ENCODE peak calls at places on chromosomes 2 and 18, in seven cellular contexts. F, X, H, G, J, P and D are unnamed samples. For H3K4me1 and H3K36me3, the result is how much of the 10 kb centered on the place peaks cover.

GRCh38 chr18:42444349-42444748 is 489.3 kb downstream of the PIK3C3 start:
- DNase-seq in P (no peak), J (no peak), G (no peak), H (no peak), X (no peak), F (no peak), D (no peak)

GRCh38 chr2:160085662-160086061 is 23.2 kb upstream of the PLA2R1 start:
- DNase-seq in H (no peak), P (no peak), F (peak), X (no peak), J (no peak), G (no peak), D (no peak)

GRCh38 chr2:99337164-99337930 is at the start of gene EIF5B:
- DNase-seq in P (peak), J (peak), F (peak), H (peak), G (peak), X (peak), D (peak)

GRCh38 chr18:74945774-74946545 is 263.0 kb downstream of the PTGR3 start:
- DNase-seq in P (no peak), G (no peak), X (no peak), F (no peak), J (no peak), H (no peak), D (no peak)

GRCh38 chr2:37812414-37812813 is 112.7 kb upstream of the RMDN2 start:
- DNase-seq in H (no peak), F (peak), P (no peak), G (no peak), J (no peak), X (no peak), D (no peak)

GRCh38 chr2:127826047-127826446 is 15.1 kb upstream of the WDR33 start:
- DNase-seq in J (no peak), F (no peak), P (no peak), G (no peak), X (no peak), H (no peak), D (no peak)

GRCh38 chr2:234399451-234400246 is 97.2 kb downstream of the ARL4C start:
- DNase-seq in H (no peak), F (no peak), G (no peak), P (no peak), J (no peak), X (no peak), D (no peak)

GRCh38 chr2:160043265-160043664 is 19.1 kb downstream of the PLA2R1 start:
- DNase-seq in F (no peak), G (no peak), J (no peak), H (no peak), X (no peak), P (no peak), D (no peak)

GRCh38 chr18:76610933-76611749 is 116.1 kb upstream of the ZNF516 start:
- DNase-seq in J (no peak), F (no peak), P (no peak), G (no peak), X (no peak), H (no peak), D (no peak)

GRCh38 chr2:216090369-216090786 is 8.7 kb downstream of the TMEM169 start:
- DNase-seq in G (no peak), H (no peak), P (no peak), F (no peak), J (no peak), X (no peak), D (no peak)

GRCh38 chr2:67463810-67464209 is 66.7 kb downstream of the ETAA1 start:
- DNase-seq in H (no peak), G (no peak), P (no peak), J (no peak), X (no peak), F (no peak), D (no peak)

GRCh38 chr18:54702687-54703086 is 111.6 kb downstream of the DYNAP start:
- DNase-seq in H (no peak), F (no peak), X (no peak), P (no peak), G (no peak), J (no peak), D (no peak)

GRCh38 chr2:39432701-39433100 is 4.4 kb downstream of the MAP4K3 start:
- DNase-seq in G (no peak), X (no peak), F (no peak), P (no peak), H (no peak), J (no peak), D (no peak)
- H3K4me1 ChIP-seq in G (half or more), X (under half), F (under half), P (under half), H (under half), J (under half), D (under half)

DNA sequence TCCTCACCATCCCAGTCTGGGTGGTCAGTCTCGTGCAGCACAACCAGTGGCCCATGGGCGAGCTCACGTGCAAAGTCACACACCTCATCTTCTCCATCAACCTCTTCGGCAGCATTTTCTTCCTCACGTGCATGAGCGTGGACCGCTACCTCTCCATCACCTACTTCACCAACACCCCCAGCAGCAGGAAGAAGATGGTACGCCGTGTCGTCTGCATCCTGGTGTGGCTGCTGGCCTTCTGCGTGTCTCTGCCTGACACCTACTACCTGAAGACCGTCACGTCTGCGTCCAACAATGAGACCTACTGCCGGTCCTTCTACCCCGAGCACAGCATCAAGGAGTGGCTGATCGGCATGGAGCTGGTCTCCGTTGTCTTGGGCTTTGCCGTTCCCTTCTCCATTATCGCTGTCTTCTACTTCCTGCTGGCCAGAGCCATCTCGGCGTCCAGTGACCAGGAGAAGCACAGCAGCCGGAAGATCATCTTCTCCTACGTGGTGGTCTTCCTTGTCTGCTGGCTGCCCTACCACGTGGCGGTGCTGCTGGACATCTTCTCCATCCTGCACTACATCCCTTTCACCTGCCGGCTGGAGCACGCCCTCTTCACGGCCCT is 11.2 kb downstream of the ACKR3 start:
- DNase-seq in G (no peak), H (no peak), F (no peak), J (no peak), P (no peak), X (no peak), D (no peak)
- H3K36me3 ChIP-seq in G (under half), H (under half), F (under half), J (under half), P (under half), X (under half), D (under half)

DNA sequence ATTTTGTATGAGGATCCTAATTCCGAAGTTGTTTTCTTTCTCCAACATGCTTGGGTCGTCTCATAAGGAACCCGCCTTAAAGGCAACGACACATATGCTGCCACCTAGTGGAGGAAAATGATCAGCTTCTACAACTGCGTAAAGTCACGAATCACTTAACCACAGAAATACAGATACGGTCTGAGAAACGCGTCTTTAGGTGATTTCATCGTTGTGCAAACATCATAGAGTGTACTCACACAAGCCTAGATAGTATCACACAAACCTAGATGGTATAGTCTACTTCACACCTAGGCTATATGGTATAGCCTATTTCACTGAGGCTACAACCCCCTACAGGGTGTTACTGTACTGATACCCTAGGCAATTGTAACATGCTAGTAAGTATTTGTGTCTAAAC is 13.1 kb downstream of the GNLY start:
- DNase-seq in G (peak), X (peak), P (peak), F (peak), H (peak), J (peak), D (peak)
- H3K4me1 ChIP-seq in G (half or more), X (under half), P (under half), F (under half), H (under half), J (under half), D (under half)

GRCh38 chr2:208245746-208246145 is 9.1 kb downstream of the IDH1 start:
- DNase-seq in G (no peak), J (no peak), P (no peak), H (no peak), F (no peak), X (no peak), D (no peak)
- H3K36me3 ChIP-seq in G (half or more), J (under half), P (under half), H (under half), F (half or more), X (half or more), D (under half)

GRCh38 chr2:26128176-26128575 is 44.7 kb upstream of the GAREM2 start:
- DNase-seq in J (peak), H (no peak), X (no peak), G (no peak), P (no peak), F (no peak), D (no peak)

GRCh38 chr2:26126091-26126490 is 46.8 kb upstream of the GAREM2 start:
- DNase-seq in P (no peak), X (no peak), H (no peak), G (no peak), F (no peak), J (no peak), D (no peak)

GRCh38 chr2:26119521-26119920 is 53.4 kb upstream of the GAREM2 start:
- DNase-seq in J (no peak), H (no peak), G (no peak), X (no peak), F (no peak), P (no peak), D (no peak)

GRCh38 chr2:26122633-26123032 is 50.3 kb upstream of the GAREM2 start:
- DNase-seq in G (no peak), H (no peak), X (no peak), J (no peak), F (no peak), P (no peak), D (no peak)

GRCh38 chr2:26123426-26123825 is 49.5 kb upstream of the GAREM2 start:
- DNase-seq in P (no peak), F (no peak), H (no peak), X (no peak), G (no peak), J (no peak), D (no peak)
- H3K4me1 ChIP-seq in P (under half), F (under half), H (under half), X (under half), G (under half), J (under half), D (under half)

DNA sequence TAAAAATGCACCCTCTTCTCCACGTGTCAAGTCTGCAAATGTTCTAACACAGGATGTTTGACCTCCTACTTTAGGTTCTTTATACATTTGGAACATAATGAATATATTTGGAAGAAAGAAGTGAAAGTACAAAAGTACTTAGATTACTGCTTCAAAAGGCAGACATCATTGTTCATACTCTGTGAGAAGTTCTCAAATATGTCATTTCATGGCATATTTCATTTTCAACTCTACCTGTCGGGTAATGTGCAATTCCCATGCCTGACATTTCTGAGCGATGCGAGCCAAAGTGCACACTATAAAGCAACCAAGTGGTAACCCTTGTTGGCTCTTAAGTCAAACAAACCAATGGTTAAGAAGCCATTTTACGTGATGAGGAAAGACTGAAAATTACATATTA is 7.0 kb downstream of the BUB1 start:
- DNase-seq in P (no peak), H (no peak), X (no peak), G (no peak), F (no peak), J (no peak), D (no peak)
- H3K36me3 ChIP-seq in P (under half), H (under half), X (under half), G (under half), F (half or more), J (under half), D (under half)

DNA sequence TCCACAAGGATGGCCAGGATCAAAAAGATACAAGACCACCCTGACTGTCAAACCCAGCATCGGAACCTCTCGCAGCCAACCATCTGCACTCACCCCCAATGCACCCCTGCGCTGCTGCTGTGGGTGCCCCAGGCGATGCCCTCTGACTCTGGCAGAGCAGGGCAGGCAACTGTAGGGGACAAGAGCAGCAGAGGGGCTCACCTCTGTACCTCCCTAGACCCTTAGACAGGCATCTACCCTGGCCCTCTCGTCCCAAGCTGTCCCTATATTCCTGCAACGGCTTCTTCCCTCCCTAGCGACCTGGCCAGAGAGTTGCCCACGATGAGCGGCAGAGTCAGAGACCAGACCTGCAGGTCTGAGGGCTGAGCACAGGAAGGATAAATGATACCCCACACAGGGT is 128.2 kb downstream of the HDAC4 start:
- DNase-seq in F (no peak), H (peak), G (no peak), J (no peak), X (no peak), P (no peak), D (no peak)
- H3K4me1 ChIP-seq in F (under half), H (under half), G (half or more), J (under half), X (under half), P (half or more), D (under half)

GRCh38 chr2:172480301-172481218 is 53.2 kb downstream of the ITGA6 start:
- DNase-seq in G (peak), H (no peak), J (no peak), F (no peak), P (no peak), X (peak), D (peak)

GRCh38 chr2:172484253-172484652 is 56.9 kb downstream of the ITGA6 start:
- DNase-seq in F (peak), G (no peak), H (no peak), P (no peak), X (peak), J (no peak), D (peak)

GRCh38 chr2:172484706-172485105 is 57.3 kb downstream of the ITGA6 start:
- DNase-seq in P (no peak), F (no peak), G (no peak), J (no peak), H (no peak), X (no peak), D (no peak)

GRCh38 chr2:172478353-172478752 is 51.0 kb downstream of the ITGA6 start:
- DNase-seq in F (no peak), H (no peak), G (no peak), P (no peak), X (no peak), J (no peak), D (no peak)

DNA sequence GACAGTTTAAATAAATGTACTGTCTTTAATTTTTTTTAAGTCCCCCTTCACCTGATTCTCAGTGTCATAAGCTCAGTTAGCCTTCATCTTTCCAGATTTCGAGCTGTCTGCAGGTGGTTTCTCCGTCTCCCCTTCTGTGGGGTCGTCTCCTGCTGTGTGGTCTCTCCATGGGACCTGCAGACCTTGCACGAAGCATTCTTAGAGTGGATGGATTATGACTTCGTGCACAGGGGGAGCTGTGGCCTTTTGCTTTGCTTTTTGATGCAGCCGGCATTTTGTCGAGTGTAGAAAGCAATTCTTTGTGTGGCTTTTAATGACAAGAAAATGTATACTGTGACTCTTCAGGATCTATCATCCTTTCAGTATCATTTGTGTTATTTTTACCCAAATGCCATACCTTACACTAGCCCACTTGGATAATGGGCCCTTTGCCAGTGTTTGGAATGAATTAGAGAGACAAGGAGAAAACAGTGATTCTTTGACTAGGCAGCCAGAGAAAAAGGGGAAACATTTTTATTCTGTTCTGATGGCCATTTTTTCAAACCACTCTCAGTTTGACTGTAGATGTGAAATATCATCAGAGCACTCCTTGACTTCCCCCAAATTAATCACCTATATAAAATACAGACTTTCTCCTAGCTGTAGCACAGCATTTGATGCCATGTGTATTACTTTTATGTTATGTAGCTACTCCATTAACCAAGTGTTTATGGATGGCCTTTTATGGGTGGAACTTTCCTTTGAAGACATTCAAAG is 54.3 kb downstream of the ITGA6 start:
- DNase-seq in X (peak), J (no peak), P (no peak), H (no peak), G (no peak), F (no peak), D (no peak)
- H3K36me3 ChIP-seq in X (under half), J (under half), P (under half), H (under half), G (under half), F (under half), D (under half)

GRCh38 chr18:48680339-48680738 is 141.5 kb downstream of the CTIF start:
- DNase-seq in X (peak), F (no peak), H (no peak), P (no peak), J (no peak), G (no peak), D (no peak)
- H3K4me1 ChIP-seq in X (under half), F (under half), H (under half), P (under half), J (under half), G (half or more), D (under half)

GRCh38 chr2:232798156-232798555 is 21.8 kb upstream of the KCNJ13 start:
- DNase-seq in P (no peak), J (no peak), G (no peak), H (peak), F (no peak), X (no peak), D (peak)
- H3K36me3 ChIP-seq in P (under half), J (under half), G (half or more), H (under half), F (half or more), X (under half), D (under half)